ENCODE peak calls at places on chromosomes 11 and 22, in four cellular contexts. Q, E, V and L are unnamed samples.
A peak's percentile ranks its signal among the peaks of the same experiment; 100 is the strongest.

GRCh38 chr22:19673660-19674059 is 40.6 kb upstream of the SEPTIN5 start:
- DNase-seq in Q (no peak), E (no peak), V (no peak), L (no peak)

GRCh38 chr11:94603587-94603986 is 36.4 kb downstream of the PIWIL4 start:
- DNase-seq in Q (no peak), E (no peak), V (no peak), L (no peak)

GRCh38 chr11:68481579-68482240 is 21.2 kb downstream of the PPP6R3 start:
- DNase-seq in Q (no peak), E (no peak), V (no peak), L (no peak)

GRCh38 chr11:100691886-100692285 is 4.8 kb downstream of the ARHGAP42 start:
- DNase-seq in Q (no peak), E (no peak), V (no peak), L (no peak)

GRCh38 chr11:63499874-63500273 is 6.0 kb upstream of the LGALS12 start:
- DNase-seq in Q (no peak), E (no peak), V (no peak), L (no peak)

GRCh38 chr22:46060292-46061123 is 83.5 kb upstream of the WNT7B start:
- DNase-seq in Q (peak; percentile 15), E (no peak), V (peak; percentile 13), L (no peak)

GRCh38 chr11:117979481-117980211 is 6.5 kb upstream of the IL10RA start:
- DNase-seq in Q (no peak), E (no peak), V (no peak), L (peak; percentile 57)

GRCh38 chr11:8533332-8533731 is 60.7 kb downstream of the STK33 start:
- DNase-seq in Q (no peak), E (no peak), V (no peak), L (no peak)

GRCh38 chr11:134065381-134065780 is 3.5 kb upstream of the JAM3 start:
- DNase-seq in Q (no peak), E (no peak), V (no peak), L (no peak)

GRCh38 chr22:49328076-49328475 is 499.6 kb downstream of the BRD1 start:
- DNase-seq in Q (peak; percentile 48), E (no peak), V (no peak), L (no peak)

GRCh38 chr11:17986007-17986710 is 26.7 kb downstream of the SERGEF start:
- DNase-seq in Q (no peak), E (no peak), V (no peak), L (no peak)

GRCh38 chr11:45857834-45858492 is 10.7 kb downstream of the CRY2 start:
- DNase-seq in Q (peak; percentile 83), E (peak; percentile 74), V (no peak), L (peak; percentile 76)

GRCh38 chr11:15471028-15471708 is 356.4 kb downstream of the INSC start:
- DNase-seq in Q (no peak), E (no peak), V (no peak), L (no peak)

GRCh38 chr11:114447892-114448291 is 8.6 kb downstream of the REXO2 start:
- DNase-seq in Q (no peak), E (no peak), V (no peak), L (no peak)

GRCh38 chr11:16603890-16604783 is 134.3 kb upstream of the C11orf58 start:
- DNase-seq in Q (peak; percentile 65), E (peak; percentile 73), V (peak; percentile 43), L (peak; percentile 75)

GRCh38 chr11:130476200-130476921 is 27.9 kb downstream of the ADAMTS15 start:
- DNase-seq in Q (no peak), E (peak; percentile 42), V (no peak), L (peak; percentile 59)

GRCh38 chr11:110907629-110908028 is 195.4 kb upstream of the ARHGAP20 start:
- DNase-seq in Q (no peak), E (no peak), V (no peak), L (no peak)

GRCh38 chr11:69637956-69638871 is 2.7 kb upstream of the CCND1 start:
- DNase-seq in Q (peak; percentile 64), E (peak; percentile 69), V (no peak), L (no peak)

GRCh38 chr11:20530942-20531703 is 68.3 kb upstream of the SLC6A5 start:
- DNase-seq in Q (no peak), E (no peak), V (no peak), L (no peak)

GRCh38 chr22:44920183-44920582 is 89.6 kb downstream of the PHF21B start:
- DNase-seq in Q (peak; percentile 55), E (no peak), V (no peak), L (no peak)

GRCh38 chr11:126352934-126353801 is 2.3 kb upstream of the ST3GAL4 start:
- DNase-seq in Q (no peak), E (no peak), V (no peak), L (no peak)

GRCh38 chr11:65184146-65184545 is 2.4 kb downstream of the CAPN1 start:
- DNase-seq in Q (no peak), E (no peak), V (no peak), L (no peak)

GRCh38 chr22:25407859-25408229 is 156.6 kb upstream of the GRK3 start:
- DNase-seq in Q (no peak), E (no peak), V (no peak), L (no peak)

GRCh38 chr22:49141761-49142160 is 685.9 kb downstream of the BRD1 start:
- DNase-seq in Q (no peak), E (no peak), V (no peak), L (no peak)

GRCh38 chr11:43942651-43943356 is 367 bp downstream of the C11orf96 start:
- DNase-seq in Q (peak; percentile 78), E (peak; percentile 28), V (no peak), L (no peak)

GRCh38 chr11:86743223-86744118 is 56.9 kb upstream of the PRSS23 start:
- DNase-seq in Q (peak; percentile 88), E (no peak), V (no peak), L (peak; percentile 88)

GRCh38 chr22:23364389-23364788 is 184.1 kb downstream of the BCR start:
- DNase-seq in Q (no peak), E (no peak), V (no peak), L (no peak)

GRCh38 chr11:118533769-118534729 is 3.1 kb downstream of the TMEM25 start:
- DNase-seq in Q (no peak), E (no peak), V (no peak), L (peak; percentile 43)

GRCh38 chr22:40487663-40488249 is 117.4 kb downstream of the SGSM3 start:
- DNase-seq in Q (no peak), E (no peak), V (no peak), L (no peak)

GRCh38 chr11:28038775-28039174 is 69.2 kb downstream of the KIF18A start:
- DNase-seq in Q (no peak), E (peak; percentile 2), V (no peak), L (no peak)

GRCh38 chr22:26555478-26555877 is 34.5 kb downstream of the TPST2 start:
- DNase-seq in Q (no peak), E (no peak), V (no peak), L (no peak)

GRCh38 chr11:6926208-6927029 is at the start of gene ZNF215:
- DNase-seq in Q (peak; percentile 85), E (peak; percentile 72), V (peak; percentile 25), L (peak; percentile 87)

GRCh38 chr11:102596578-102596977 is 28.6 kb downstream of the MMP20 start:
- DNase-seq in Q (no peak), E (no peak), V (no peak), L (no peak)

GRCh38 chr22:46088541-46089311 is 61.6 kb upstream of the PPARA start:
- DNase-seq in Q (peak; percentile 83), E (peak; percentile 58), V (peak; percentile 21), L (no peak)

GRCh38 chr11:121082670-121083069 is 18.4 kb upstream of the TECTA start:
- DNase-seq in Q (no peak), E (no peak), V (no peak), L (no peak)

GRCh38 chr22:40107756-40108437 is 69.8 kb upstream of the TNRC6B start:
- DNase-seq in Q (no peak), E (peak; percentile 10), V (no peak), L (no peak)

GRCh38 chr11:115787302-115787701 is 283.1 kb upstream of the CADM1 start:
- DNase-seq in Q (no peak), E (no peak), V (no peak), L (no peak)

DNA sequence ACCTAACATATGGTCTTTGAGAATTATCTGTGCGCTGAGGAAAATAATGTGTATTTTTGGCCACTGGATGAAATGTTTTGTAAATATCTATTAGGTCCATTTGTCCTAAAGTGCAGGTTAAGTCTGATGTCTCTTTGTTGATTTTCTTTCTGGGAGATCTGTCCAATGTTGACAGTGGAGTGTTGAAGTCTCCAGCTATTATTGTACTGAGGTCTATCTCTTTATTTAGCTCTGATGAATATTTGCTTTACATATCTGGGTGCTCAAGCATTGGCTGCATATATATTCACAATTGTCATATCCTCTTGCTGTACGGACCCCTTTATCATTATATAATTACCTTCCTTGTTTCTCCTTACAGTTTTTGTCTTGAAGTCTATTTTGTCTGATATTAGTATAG is 833.8 kb downstream of the DLG2 start:
- DNase-seq in Q (no peak), E (no peak), V (no peak), L (no peak)
- TF ChIP-seq CTCF in Q (no peak), E (no peak), V (no peak), L (no peak)

GRCh38 chr11:12388939-12389670 is 11.7 kb downstream of the PARVA start:
- DNase-seq in Q (no peak), E (no peak), V (no peak), L (no peak)
- H3K4me1 ChIP-seq in Q (peaks cover 98% of the 10 kb centered on the region), E (peaks cover 21% of the 10 kb centered on the region), V (no peaks in the 10 kb centered on the region), L (peaks cover 65% of the 10 kb centered on the region)

DNA sequence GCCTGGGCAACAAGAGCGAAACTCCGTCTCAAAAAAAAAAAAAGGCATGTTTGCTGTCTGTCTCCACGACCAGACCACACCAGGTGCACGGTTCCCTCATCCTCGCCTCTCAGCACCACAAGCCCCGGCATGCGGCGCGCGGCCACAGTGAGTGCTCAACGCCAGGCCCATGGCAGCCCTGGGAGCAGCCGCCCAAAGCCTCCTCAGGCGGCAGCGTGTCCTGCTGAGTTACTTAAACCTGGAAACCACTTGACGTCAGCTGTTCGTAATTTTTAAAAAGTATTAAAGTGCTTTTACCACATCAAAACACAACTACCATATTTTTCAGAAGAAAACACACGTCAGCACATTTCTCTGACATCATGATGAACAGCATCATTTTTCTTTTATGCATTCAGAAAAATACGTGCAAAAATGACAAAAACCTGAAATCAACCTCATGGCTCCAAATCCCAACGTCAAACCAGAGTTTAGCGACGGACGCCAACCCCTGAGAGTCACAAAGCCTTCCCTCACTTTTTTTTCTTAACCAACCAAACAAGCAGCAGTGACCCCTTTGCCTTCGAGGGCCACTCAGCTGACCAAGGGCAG is 2.1 kb downstream of the DEAF1 start:
- DNase-seq in Q (no peak), E (no peak), V (no peak), L (no peak)
- H3K4me3 ChIP-seq in Q (no peak overlapping the region), E (no peak overlapping the region), V (peak overlapping the region; percentile 64), L (no peak overlapping the region)

GRCh38 chr11:60710482-60710881 is 11.1 kb downstream of the MS4A8 start:
- DNase-seq in Q (no peak), E (no peak), V (no peak), L (no peak)
- TF ChIP-seq CTCF in Q (no peak), E (no peak), V (no peak), L (no peak)